ENCODE peak calls at places on chromosomes 4 and X, in four cellular contexts. I is nephron progenitor cell, O is PC-3, H is M059J. Y is an unnamed sample.

GRCh38 chrX:96770315-96770714 is 85.7 kb downstream of the DIAPH2 start:
- DNase-seq in I (no peak), H (peak; percentile 1), O (peak; percentile 52), Y (peak; percentile 23)

GRCh38 chrX:31423575-31424284 is 351.9 kb upstream of the FTHL17 start:
- DNase-seq in H (peak; percentile 30), O (peak; percentile 51), I (peak; percentile 8), Y (peak; percentile 32)

GRCh38 chrX:132737743-132738142 is 220.7 kb downstream of the HS6ST2 start:
- DNase-seq in O (peak; percentile 74), I (no peak), H (peak; percentile 10), Y (no peak)

GRCh38 chr4:168488800-168489404 is 8.0 kb upstream of the PALLD start:
- DNase-seq in H (no peak), I (no peak), O (no peak), Y (no peak)

GRCh38 chrX:54182194-54182863 is 725 bp downstream of the FAM120C start:
- DNase-seq in O (peak; percentile 62), H (peak; percentile 65), I (no peak), Y (peak; percentile 72)

GRCh38 chrX:83916525-83916924 is 55.6 kb downstream of the CYLC1 start:
- DNase-seq in O (peak; percentile 55), H (peak; percentile 0), I (peak; percentile 21), Y (peak; percentile 1)

GRCh38 chr4:69831646-69832325 is 28.2 kb downstream of the SULT1E1 start:
- DNase-seq in O (no peak), H (no peak), I (no peak), Y (no peak)

GRCh38 chr4:23972202-23972601 is 82.4 kb upstream of the PPARGC1A start:
- DNase-seq in I (no peak), O (no peak), H (no peak), Y (peak; percentile 24)

GRCh38 chr4:111406036-111406435 is 739.2 kb upstream of the FAM241A start:
- DNase-seq in I (no peak), O (no peak), H (no peak), Y (no peak)

GRCh38 chr4:5381981-5382441 is 326.3 kb downstream of the EVC2 start:
- DNase-seq in H (peak; percentile 94), O (peak; percentile 90), I (no peak), Y (no peak)

GRCh38 chr4:56762484-56763250 is 58.8 kb downstream of the SPINK2 start:
- DNase-seq in I (no peak), H (no peak), O (no peak), Y (no peak)

GRCh38 chrX:12042615-12043014 is 95.7 kb upstream of the FRMPD4 start:
- DNase-seq in H (peak; percentile 16), I (no peak), O (no peak), Y (no peak)

GRCh38 chrX:54495814-54496516 is at the start of gene FGD1:
- DNase-seq in H (peak; percentile 59), I (peak; percentile 82), O (peak; percentile 64), Y (peak; percentile 25)

GRCh38 chrX:66751136-66751782 is 112.4 kb upstream of the EDA2R start:
- DNase-seq in I (no peak), O (no peak), H (no peak), Y (no peak)

GRCh38 chr4:714087-714486 is 8.5 kb downstream of the PCGF3 start:
- DNase-seq in H (no peak), O (no peak), I (no peak), Y (no peak)

GRCh38 chrX:130916636-130917422 is 13.8 kb upstream of the ENOX2 start:
- DNase-seq in O (peak; percentile 42), I (peak; percentile 62), H (peak; percentile 56), Y (peak; percentile 46)

GRCh38 chrX:110588164-110588563 is 207.5 kb downstream of the CHRDL1 start:
- DNase-seq in H (peak; percentile 49), O (no peak), I (peak; percentile 21), Y (no peak)

GRCh38 chrX:154712781-154713391 is 38.0 kb downstream of the GAB3 start:
- DNase-seq in H (peak; percentile 94), O (peak; percentile 83), I (no peak), Y (no peak)

GRCh38 chrX:3428762-3429161 is 82.3 kb upstream of the MXRA5 start:
- DNase-seq in H (no peak), O (no peak), I (no peak), Y (no peak)

GRCh38 chr4:48640225-48640624 is 139.9 kb downstream of the FRYL start:
- DNase-seq in I (no peak), H (no peak), O (no peak), Y (no peak)

GRCh38 chr4:47954245-47954644 is 39.9 kb upstream of the NFXL1 start:
- DNase-seq in O (no peak), I (no peak), H (no peak), Y (no peak)

GRCh38 chr4:166065324-166065723 is 192.3 kb downstream of the TLL1 start:
- DNase-seq in H (peak; percentile 9), I (no peak), O (no peak), Y (no peak)

GRCh38 chr4:40909363-40909876 is 159.7 kb downstream of the NSUN7 start:
- DNase-seq in H (peak; percentile 96), I (no peak), O (peak; percentile 85), Y (no peak)

GRCh38 chr4:123166023-123166422 is 230.6 kb upstream of the SPRY1 start:
- DNase-seq in H (no peak), I (no peak), O (no peak), Y (no peak)

GRCh38 chr4:121192500-121192899 is 28.4 kb upstream of the TNIP3 start:
- DNase-seq in I (peak; percentile 15), O (peak; percentile 51), H (peak; percentile 38), Y (peak; percentile 54)

Y was measured in OCI-LY7.